ENCODE peak calls at places on chromosomes 2 and 18, in eight cellular contexts. H is stomach, V is sigmoid colon, R is breast epithelium, C is K562, A is suprapubic skin, O is vagina, G is endothelial cell of umbilical vein. J is an unnamed sample.

GRCh38 chr2:237264480-237265219 is 149.3 kb downstream of the COL6A3 start:
- DNase-seq in H (no peak), V (peak; percentile 63), R (no peak), C (no peak), A (peak; percentile 65), O (no peak), G (no peak), J (no peak)

GRCh38 chr18:41690332-41691110 is 264.5 kb upstream of the PIK3C3 start:
- DNase-seq in H (no peak), V (no peak), R (no peak), C (no peak), A (no peak), O (no peak), G (no peak), J (no peak)

GRCh38 chr2:163319006-163319405 is 416.8 kb downstream of the FIGN start:
- DNase-seq in H (no peak), V (no peak), R (no peak), C (no peak), A (no peak), O (no peak), G (peak; percentile 7), J (no peak)

GRCh38 chr18:39302481-39302880 is 1736.9 kb upstream of the CELF4 start:
- DNase-seq in H (no peak), V (no peak), R (no peak), C (no peak), A (no peak), O (no peak), G (no peak), J (no peak)

GRCh38 chr2:195330513-195330956 is 326.5 kb upstream of the SLC39A10 start:
- DNase-seq in H (no peak), V (no peak), R (no peak), C (no peak), A (no peak), O (no peak), G (no peak), J (no peak)

GRCh38 chr2:1162768-1163584 is 212.3 kb downstream of the SNTG2 start:
- DNase-seq in H (no peak), V (no peak), R (no peak), C (no peak), A (no peak), O (no peak), G (no peak), J (no peak)

GRCh38 chr18:35050638-35051287 is 9.6 kb downstream of the MAPRE2 start:
- DNase-seq in H (no peak), V (no peak), R (no peak), C (no peak), A (no peak), O (no peak), G (no peak), J (no peak)

GRCh38 chr2:105369777-105370690 is 28.8 kb downstream of the FHL2 start:
- DNase-seq in H (peak; percentile 93), V (peak; percentile 93), R (peak; percentile 90), C (peak; percentile 62), A (peak; percentile 92), O (no peak), G (peak; percentile 85), J (peak; percentile 92)

GRCh38 chr2:98658816-98659486 is 50.6 kb downstream of the UNC50 start:
- DNase-seq in H (no peak), V (no peak), R (no peak), C (no peak), A (no peak), O (no peak), G (no peak), J (no peak)

DNA sequence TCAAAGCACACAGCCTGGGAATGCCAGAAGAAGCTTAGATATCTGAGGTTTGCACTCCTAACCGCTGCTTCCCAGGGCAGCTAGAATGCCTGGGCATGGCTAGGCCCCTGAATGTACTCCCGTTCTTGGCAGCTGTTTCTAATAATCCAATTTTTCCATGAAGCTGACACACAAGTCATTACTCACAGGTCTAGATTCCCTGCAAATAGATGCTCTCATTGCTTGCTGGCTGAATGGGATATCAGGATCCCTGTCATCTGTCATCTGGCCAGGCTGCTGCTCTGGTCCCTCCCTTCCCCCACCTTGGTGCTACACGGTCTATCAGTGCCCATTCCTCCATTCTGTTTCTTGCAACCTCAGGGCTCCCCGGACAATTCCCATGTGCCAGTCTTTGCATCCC is 40.7 kb upstream of the TEX51 start:
- DNase-seq in H (no peak), V (no peak), R (no peak), C (no peak), A (no peak), O (no peak), G (no peak), J (no peak)
- TF ChIP-seq CTCF in H (no peak), V (no peak), R (no peak), C (no peak), A (no peak), O (no peak), G (no peak), J (no peak)

GRCh38 chr18:55582325-55582724 is 5.7 kb downstream of the TCF4 start:
- DNase-seq in H (no peak), V (no peak), R (no peak), C (no peak), A (no peak), O (no peak), G (no peak), J (no peak)
- H3K27ac ChIP-seq in H (no peak overlapping the region), V (peak overlapping the region; percentile 1), R (no peak overlapping the region), C (no peak overlapping the region), A (no peak overlapping the region), O (peak overlapping the region; percentile 21), G (no peak overlapping the region), J (no peak overlapping the region)

GRCh38 chr2:85177031-85177824 is 44.0 kb downstream of the TCF7L1 start:
- DNase-seq in H (no peak), V (no peak), R (no peak), C (no peak), A (peak; percentile 9), O (no peak), G (no peak), J (no peak)
- TF ChIP-seq POLR2AphosphoS5 in H (no peak), V (no peak), R (no peak), C (no peak), A (no peak), O (no peak), G (no peak), J (no peak)

GRCh38 chr2:144331652-144332355 is 188.1 kb downstream of the ZEB2 start:
- DNase-seq in H (no peak), V (peak; percentile 83), R (peak; percentile 56), C (peak; percentile 56), A (peak; percentile 87), O (no peak), G (peak; percentile 76), J (no peak)
- TF ChIP-seq CTCF in H (no peak), V (no peak), R (no peak), C (peak; percentile 34), A (no peak), O (no peak), G (peak; percentile 22), J (peak; percentile 26)

DNA sequence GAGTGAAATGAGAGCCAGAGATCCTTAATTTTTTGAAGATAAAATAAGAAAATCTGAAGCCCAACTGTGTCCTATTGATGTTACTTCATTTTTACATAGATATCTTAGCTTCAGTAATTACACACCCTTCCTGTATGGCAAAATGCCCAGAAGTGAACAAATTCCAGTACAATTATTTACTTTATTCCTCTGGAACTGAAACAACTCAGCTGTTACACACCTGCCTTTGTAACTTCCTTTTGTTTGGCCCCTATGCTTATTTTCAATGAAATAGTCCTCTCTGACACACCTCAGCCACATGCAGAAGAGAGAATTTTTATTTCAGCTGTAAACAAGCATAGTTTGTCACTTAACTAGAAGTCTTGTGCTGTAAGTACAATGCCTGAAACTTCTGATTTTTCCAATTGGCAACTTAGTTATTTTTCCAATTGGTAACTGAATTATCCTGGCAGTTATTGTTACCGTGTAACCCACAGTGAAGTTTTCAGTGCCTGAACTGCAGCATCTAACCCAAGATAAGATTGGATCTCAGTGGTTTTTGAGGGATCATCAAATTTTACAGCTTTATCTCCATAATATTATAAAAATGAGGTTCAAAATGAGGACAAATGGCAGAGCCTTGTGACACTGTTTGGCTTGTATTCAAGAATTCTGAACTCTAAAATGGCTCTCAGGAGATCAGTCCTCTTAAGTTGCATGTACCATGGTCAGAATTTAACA is 82.6 kb downstream of the PKP4 start:
- DNase-seq in H (no peak), V (no peak), R (no peak), C (no peak), A (no peak), O (no peak), G (peak; percentile 92), J (no peak)
- H3K27ac ChIP-seq in H (no peak overlapping the region), V (peak overlapping the region; percentile 30), R (peak overlapping the region; percentile 45), C (no peak overlapping the region), A (no peak overlapping the region), O (no peak overlapping the region), G (peak overlapping the region; percentile 28), J (peak overlapping the region; percentile 71)

GRCh38 chr18:48623468-48624220 is 84.8 kb downstream of the CTIF start:
- DNase-seq in H (no peak), V (no peak), R (no peak), C (no peak), A (no peak), O (no peak), G (peak; percentile 15), J (no peak)
- TF ChIP-seq POLR2AphosphoS5 in H (no peak), V (no peak), R (no peak), C (no peak), A (no peak), O (no peak), G (no peak), J (no peak)

DNA sequence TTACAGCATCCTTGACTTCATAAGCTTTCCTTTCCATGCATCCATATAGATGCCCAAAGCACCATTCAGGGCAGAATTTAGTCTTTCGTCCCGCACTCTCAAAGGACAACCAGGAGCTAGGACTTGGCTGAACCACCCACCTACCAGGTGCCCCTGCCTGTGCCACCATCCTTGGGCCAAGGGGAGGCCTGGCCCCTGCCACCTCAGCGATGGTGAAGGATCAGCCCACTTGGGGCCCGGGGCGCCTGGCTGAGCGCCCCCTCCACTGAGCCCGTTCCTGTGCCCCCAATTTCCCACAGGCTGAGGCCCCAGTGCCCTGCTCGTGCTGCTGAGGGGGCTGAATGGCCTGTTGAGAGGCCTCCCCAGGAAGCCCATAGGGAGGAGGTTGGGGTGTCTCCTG is 33.3 kb upstream of the ALPP start:
- DNase-seq in H (no peak), V (peak; percentile 39), R (no peak), C (no peak), A (no peak), O (no peak), G (no peak), J (no peak)
- TF ChIP-seq CTCF in H (no peak), V (no peak), R (no peak), C (no peak), A (no peak), O (no peak), G (no peak), J (no peak)

DNA sequence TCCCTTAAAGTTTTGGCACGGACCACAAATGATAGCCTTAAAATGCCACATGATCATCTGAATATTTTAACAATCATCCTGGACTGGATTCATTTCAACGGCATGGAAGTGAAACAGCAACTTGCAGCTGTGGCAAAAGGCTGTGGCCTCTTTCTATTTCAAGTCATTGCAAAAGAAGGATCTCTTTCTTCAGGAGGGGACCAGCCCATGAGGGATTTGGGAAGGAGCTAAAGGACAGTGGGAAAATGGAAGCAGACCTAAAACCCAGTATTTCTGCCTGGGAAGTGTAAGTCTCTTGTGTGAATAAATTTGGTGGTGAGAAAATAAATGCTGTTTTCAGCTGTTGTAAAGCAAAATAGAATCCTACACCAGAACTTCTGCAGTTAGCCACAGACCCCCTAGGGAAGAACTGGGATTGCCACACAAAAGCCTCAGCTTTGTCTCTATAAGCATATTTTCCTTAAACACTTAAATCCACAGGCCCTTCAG is 107.3 kb upstream of the ZFP36L2 start:
- DNase-seq in H (no peak), V (no peak), R (no peak), C (no peak), A (no peak), O (no peak), G (peak; percentile 36), J (no peak)
- H3K27ac ChIP-seq in H (no peak overlapping the region), V (peak overlapping the region; percentile 82), R (peak overlapping the region; percentile 82), C (no peak overlapping the region), A (peak overlapping the region; percentile 79), O (peak overlapping the region; percentile 67), G (peak overlapping the region; percentile 19), J (peak overlapping the region; percentile 68)

GRCh38 chr2:159052157-159052561 is 83.7 kb downstream of the TANC1 start:
- DNase-seq in H (no peak), V (no peak), R (no peak), C (no peak), A (no peak), O (no peak), G (no peak), J (no peak)
- TF ChIP-seq POLR2AphosphoS5 in H (no peak), V (no peak), R (no peak), C (no peak), A (no peak), O (no peak), G (no peak), J (no peak)